ENCODE peak calls at places on chromosomes 13 and 19, in six cellular contexts. N is H1, S is K562, O is SK-N-SH, U is HepG2, A is GM12878. T is an unnamed sample.

GRCh38 chr13:85031771-85032170 is 767.4 kb downstream of the SLITRK6 start:
- DNase-seq in N (no peak), S (no peak), O (no peak), U (no peak), A (no peak), T (no peak)

GRCh38 chr13:99378985-99379734 is 72.0 kb upstream of the GPR183 start:
- DNase-seq in N (peak; percentile 31), S (no peak), O (no peak), U (no peak), A (no peak), T (no peak)

GRCh38 chr19:46745521-46746280 is at the start of gene FKRP:
- DNase-seq in N (no peak), S (peak; percentile 73), O (peak; percentile 86), U (no peak), A (no peak), T (peak; percentile 14)

GRCh38 chr13:30396434-30397075 is 25.7 kb upstream of the UBE2L5 start:
- DNase-seq in N (no peak), S (no peak), O (no peak), U (no peak), A (no peak), T (no peak)

GRCh38 chr19:3651684-3652083 is 25.1 kb upstream of the CACTIN start:
- DNase-seq in N (no peak), S (no peak), O (no peak), U (no peak), A (no peak), T (no peak)

GRCh38 chr13:113187905-113188595 is 20.4 kb downstream of the PCID2 start:
- DNase-seq in N (no peak), S (no peak), O (no peak), U (no peak), A (no peak), T (no peak)

GRCh38 chr13:87942204-87942603 is 271.0 kb downstream of the SLITRK5 start:
- DNase-seq in N (no peak), S (no peak), O (no peak), U (no peak), A (no peak), T (no peak)

GRCh38 chr13:97627566-97627965 is 193.6 kb downstream of the RAP2A start:
- DNase-seq in N (no peak), S (peak; percentile 10), O (no peak), U (peak; percentile 50), A (no peak), T (no peak)

GRCh38 chr13:20001351-20001750 is 42.8 kb downstream of the ZMYM2 start:
- DNase-seq in N (no peak), S (no peak), O (no peak), U (no peak), A (no peak), T (no peak)

GRCh38 chr19:13262450-13262849 is 112.2 kb downstream of the IER2 start:
- DNase-seq in N (no peak), S (peak; percentile 71), O (peak; percentile 66), U (peak; percentile 38), A (no peak), T (peak; percentile 14)

GRCh38 chr19:15421726-15422260 is 3.0 kb upstream of the AKAP8L start:
- DNase-seq in N (no peak), S (no peak), O (peak; percentile 88), U (no peak), A (no peak), T (no peak)

GRCh38 chr19:50315773-50316448 is 13.3 kb downstream of the KCNC3 start:
- DNase-seq in N (no peak), S (peak; percentile 64), O (peak; percentile 84), U (no peak), A (no peak), T (no peak)

GRCh38 chr13:30846311-30846710 is 59.8 kb upstream of the MEDAG start:
- DNase-seq in N (no peak), S (no peak), O (no peak), U (no peak), A (no peak), T (no peak)

GRCh38 chr13:63184693-63185092 is 1769.0 kb upstream of the PCDH20 start:
- DNase-seq in N (peak; percentile 76), S (no peak), O (no peak), U (peak; percentile 2), A (no peak), T (no peak)

GRCh38 chr19:51365211-51366049 is 758 bp downstream of the ETFB start:
- DNase-seq in N (no peak), S (no peak), O (no peak), U (peak; percentile 95), A (no peak), T (peak; percentile 38)

GRCh38 chr19:10473192-10473591 is 30.0 kb downstream of the KEAP1 start:
- DNase-seq in N (no peak), S (no peak), O (no peak), U (no peak), A (no peak), T (no peak)

GRCh38 chr19:870963-871401 is 11.5 kb downstream of the CFD start:
- DNase-seq in N (no peak), S (no peak), O (peak; percentile 93), U (no peak), A (no peak), T (no peak)

GRCh38 chr13:51380269-51380668 is 40.8 kb downstream of the SERPINE3 start:
- DNase-seq in N (no peak), S (no peak), O (no peak), U (no peak), A (no peak), T (no peak)

GRCh38 chr13:23384111-23384510 is 49.4 kb downstream of the SACS start:
- DNase-seq in N (no peak), S (no peak), O (no peak), U (no peak), A (peak; percentile 82), T (no peak)

GRCh38 chr13:114315074-114315785 is 927 bp downstream of the CHAMP1 start:
- DNase-seq in N (no peak), S (no peak), O (no peak), U (no peak), A (no peak), T (no peak)

GRCh38 chr13:48564046-48564445 is 31.2 kb upstream of the RCBTB2 start:
- DNase-seq in N (no peak), S (no peak), O (peak; percentile 7), U (no peak), A (no peak), T (no peak)

GRCh38 chr19:17052439-17052838 is 22.8 kb downstream of the HAUS8 start:
- DNase-seq in N (no peak), S (no peak), O (peak; percentile 62), U (no peak), A (no peak), T (peak; percentile 29)
- TF ChIP-seq GABPA in N (no peak), S (no peak), O (no peak), U (no peak), A (no peak), T (no peak)

GRCh38 chr13:45047394-45048328 is 58.3 kb downstream of the GPALPP1 start:
- DNase-seq in N (peak; percentile 53), S (peak; percentile 70), O (peak; percentile 79), U (peak; percentile 51), A (peak; percentile 24), T (peak; percentile 80)

GRCh38 chr13:45051315-45051714 is 62.0 kb downstream of the GPALPP1 start:
- DNase-seq in N (no peak), S (no peak), O (no peak), U (no peak), A (no peak), T (peak; percentile 28)

GRCh38 chr13:45049478-45049877 is 60.1 kb downstream of the GPALPP1 start:
- DNase-seq in N (no peak), S (no peak), O (no peak), U (no peak), A (no peak), T (no peak)

GRCh38 chr13:45046445-45046844 is 57.1 kb downstream of the GPALPP1 start:
- DNase-seq in N (no peak), S (no peak), O (no peak), U (no peak), A (no peak), T (no peak)

GRCh38 chr13:45048890-45049407 is 59.6 kb downstream of the GPALPP1 start:
- DNase-seq in N (no peak), S (no peak), O (no peak), U (no peak), A (no peak), T (no peak)
- TF ChIP-seq CTCF in N (no peak), S (no peak), O (no peak), U (no peak), A (no peak), T (no peak)

DNA sequence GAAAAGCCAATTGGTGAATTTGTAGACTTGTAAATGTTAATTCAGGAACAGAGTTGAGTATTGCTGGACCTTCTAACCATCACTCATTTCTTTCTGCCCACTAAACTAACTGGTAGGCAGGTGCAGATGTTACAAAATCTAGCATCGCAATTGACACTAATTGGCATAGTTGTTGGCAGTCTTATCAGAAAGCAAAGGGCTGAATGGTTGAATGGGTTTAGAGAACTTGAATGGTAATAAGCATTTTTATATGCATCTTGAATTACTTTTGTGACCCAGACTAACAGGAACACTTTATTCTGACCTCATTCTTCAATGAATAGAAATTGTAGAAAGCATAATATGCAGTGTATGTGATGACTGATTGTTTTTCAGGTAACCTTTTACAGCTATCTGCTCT is 189.1 kb downstream of the GGACT start:
- DNase-seq in N (no peak), S (no peak), O (no peak), U (no peak), A (no peak), T (no peak)
- H3K27ac ChIP-seq in N (no peak overlapping the region), S (no peak overlapping the region), O (no peak overlapping the region), U (no peak overlapping the region), A (no peak overlapping the region), T (no peak overlapping the region)

GRCh38 chr13:110131424-110131823 is 175.5 kb downstream of the COL4A1 start:
- DNase-seq in N (no peak), S (no peak), O (no peak), U (no peak), A (no peak), T (no peak)

GRCh38 chr13:110130431-110130830 is 176.5 kb downstream of the COL4A1 start:
- DNase-seq in N (no peak), S (no peak), O (no peak), U (no peak), A (no peak), T (no peak)

GRCh38 chr13:110133425-110134235 is 173.3 kb downstream of the COL4A1 start:
- DNase-seq in N (no peak), S (no peak), O (no peak), U (no peak), A (no peak), T (no peak)

GRCh38 chr13:110134801-110135200 is 172.2 kb downstream of the COL4A1 start:
- DNase-seq in N (no peak), S (no peak), O (no peak), U (no peak), A (no peak), T (no peak)

DNA sequence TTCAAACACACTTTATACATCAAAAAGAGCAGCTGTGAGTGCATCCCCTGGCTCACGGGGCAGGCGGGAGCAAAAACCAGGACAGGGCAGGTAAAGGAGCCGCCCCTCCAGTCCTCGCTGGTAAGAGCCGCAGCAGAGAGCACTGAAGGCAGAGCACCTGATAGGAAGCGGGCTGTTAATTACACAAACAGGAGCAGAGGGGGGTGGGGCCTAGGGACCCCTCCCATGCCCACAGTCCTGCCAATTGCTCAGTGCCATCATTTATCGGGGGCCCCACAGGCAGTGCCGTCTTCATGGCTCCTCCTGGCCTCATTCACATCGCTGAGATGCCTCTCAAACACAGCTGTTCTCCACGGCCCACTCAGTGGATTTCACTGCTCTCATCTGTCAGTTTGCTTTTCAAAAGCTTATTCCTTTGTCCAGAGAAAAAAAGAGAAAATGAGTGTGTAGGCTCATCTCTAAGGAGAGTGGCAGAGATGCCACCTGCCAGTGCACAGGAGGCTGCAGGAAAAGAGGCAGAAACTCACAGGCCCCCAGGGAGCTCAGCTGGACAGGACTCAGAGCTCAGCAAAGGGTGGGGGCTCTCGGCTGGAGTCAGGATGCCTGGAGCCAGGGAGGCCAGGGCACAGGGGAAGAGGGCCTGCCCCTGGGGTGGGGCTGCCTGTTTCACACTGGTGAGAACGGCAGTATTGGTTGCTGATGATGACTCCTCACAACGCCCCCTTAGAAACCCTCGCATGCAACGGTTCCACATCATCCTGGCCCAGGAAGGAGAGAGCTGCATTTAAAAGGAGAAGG is 174.6 kb downstream of the COL4A1 start:
- DNase-seq in N (no peak), S (no peak), O (peak; percentile 49), U (no peak), A (no peak), T (no peak)
- TF ChIP-seq GABPA in N (no peak), S (no peak), O (no peak), U (no peak), A (no peak), T (no peak)